ENCODE peak calls at places on chromosomes 12 and 14, in four cellular contexts. G is epithelial cell of esophagus, S is endothelial cell, H is endodermal cell. F is an unnamed sample.

GRCh38 chr12:72869025-72869424 is 596.9 kb downstream of the TRHDE start:
- DNase-seq in H (no peak), S (no peak), G (peak), F (no peak)

GRCh38 chr14:50920482-50921225 is 23.6 kb downstream of the PYGL start:
- DNase-seq in G (peak), H (no peak), S (no peak), F (no peak)

GRCh38 chr12:86772688-86773087 is 516.5 kb upstream of the MGAT4C start:
- DNase-seq in H (no peak), S (no peak), G (peak), F (no peak)

GRCh38 chr14:57883061-57883460 is 17.2 kb upstream of the SLC35F4 start:
- DNase-seq in S (no peak), H (no peak), G (no peak), F (no peak)

GRCh38 chr14:77301103-77301502 is 19.6 kb downstream of the POMT2 start:
- DNase-seq in S (peak), G (peak), H (peak), F (peak)

GRCh38 chr12:545835-546234 is 86.1 kb downstream of the B4GALNT3 start:
- DNase-seq in H (no peak), S (no peak), G (no peak), F (no peak)

GRCh38 chr12:89880695-89881350 is 172.2 kb upstream of the ATP2B1 start:
- DNase-seq in H (no peak), G (no peak), S (no peak), F (peak)

GRCh38 chr14:104680806-104681688 is 8.4 kb upstream of the INF2 start:
- DNase-seq in H (no peak), S (no peak), G (peak), F (peak)

GRCh38 chr14:41636492-41637392 is 30.1 kb downstream of the LRFN5 start:
- DNase-seq in S (no peak), G (no peak), H (peak), F (no peak)

GRCh38 chr12:51217133-51217967 is 512 bp downstream of the POU6F1 start:
- DNase-seq in S (peak), H (peak), G (no peak), F (peak)
- TF ChIP-seq CTCF in S (peak), H (peak), G (no peak), F (no peak)

DNA sequence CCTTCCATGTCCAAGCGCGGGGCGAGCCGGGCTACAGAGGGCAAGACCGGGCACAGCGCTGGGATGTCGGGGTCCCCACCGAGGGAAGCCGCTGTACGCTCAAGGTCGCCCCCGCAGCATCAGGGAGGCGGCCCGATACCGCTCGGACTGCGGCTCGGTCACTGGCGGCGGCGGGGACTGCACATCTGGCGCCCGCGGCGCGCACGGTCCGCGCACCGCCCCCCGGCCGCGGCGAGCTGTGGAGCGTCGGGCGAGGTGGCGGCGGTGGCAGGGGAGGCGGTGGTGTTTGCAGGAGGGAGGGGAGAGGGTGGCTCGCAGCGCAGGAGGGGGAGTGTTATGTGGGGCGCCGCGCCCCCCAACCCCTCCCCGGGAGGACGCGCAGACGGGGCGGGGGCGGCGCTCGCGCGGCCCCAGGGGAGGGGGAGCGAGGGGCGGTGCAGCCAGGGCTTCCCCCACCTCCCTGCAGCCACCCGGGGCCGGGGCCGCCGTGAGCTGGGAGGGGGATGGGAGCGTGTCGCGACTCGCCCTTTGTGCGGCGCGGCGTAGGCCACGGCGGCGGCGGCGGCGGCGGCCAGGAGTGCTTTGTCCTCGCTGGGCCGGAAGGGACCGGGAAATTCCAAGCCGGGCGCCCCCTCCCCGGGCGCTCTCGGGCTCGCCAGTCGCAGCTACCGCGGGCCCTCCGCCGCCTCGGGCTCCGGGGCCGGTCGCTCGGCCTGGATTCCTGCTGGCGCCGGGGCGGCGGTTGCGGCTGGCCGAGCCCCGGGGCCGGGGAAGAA is at the start of gene NUAK1:
- DNase-seq in S (peak), H (peak), G (peak), F (no peak)
- TF ChIP-seq CTCF in S (peak), H (peak), G (no peak), F (no peak)

DNA sequence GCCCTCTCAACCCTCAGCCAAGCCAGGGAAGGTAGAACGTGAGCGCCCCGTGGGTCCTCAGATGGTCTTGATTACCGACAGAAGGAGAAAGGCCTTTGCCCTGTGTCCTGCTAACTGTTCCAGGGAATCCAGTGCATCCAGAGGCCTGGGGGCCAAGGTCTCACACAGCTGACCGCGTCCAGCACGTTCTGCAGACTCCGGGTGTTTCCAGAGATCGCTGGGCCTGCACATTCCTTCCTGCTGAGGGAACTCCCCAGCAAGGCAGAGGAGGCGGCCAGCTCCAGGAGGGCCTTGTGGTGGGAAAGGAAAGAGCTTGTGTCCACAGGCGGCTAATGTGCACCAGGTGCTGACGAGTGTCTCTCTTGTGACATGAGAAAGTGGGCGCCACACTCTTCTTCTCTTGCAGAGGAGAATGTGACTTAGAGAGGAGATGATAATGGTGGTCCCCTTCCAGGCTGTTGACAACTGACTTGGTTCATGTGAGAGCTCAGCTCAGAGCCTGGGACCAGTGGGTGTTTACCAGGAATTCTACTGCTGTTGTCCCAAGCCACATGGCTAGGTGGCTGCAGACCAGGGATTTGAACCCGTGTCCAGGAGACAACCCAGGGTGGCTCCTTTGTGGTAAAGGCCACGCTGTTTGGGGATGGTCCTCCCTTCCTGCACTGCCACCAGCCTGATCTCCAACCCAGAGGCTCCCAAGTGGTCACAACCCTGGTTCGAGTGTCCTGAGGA is 46.8 kb upstream of the DLK1 start:
- DNase-seq in H (no peak), G (no peak), S (no peak), F (no peak)
- TF ChIP-seq CTCF in H (peak), G (no peak), S (no peak), F (no peak)

DNA sequence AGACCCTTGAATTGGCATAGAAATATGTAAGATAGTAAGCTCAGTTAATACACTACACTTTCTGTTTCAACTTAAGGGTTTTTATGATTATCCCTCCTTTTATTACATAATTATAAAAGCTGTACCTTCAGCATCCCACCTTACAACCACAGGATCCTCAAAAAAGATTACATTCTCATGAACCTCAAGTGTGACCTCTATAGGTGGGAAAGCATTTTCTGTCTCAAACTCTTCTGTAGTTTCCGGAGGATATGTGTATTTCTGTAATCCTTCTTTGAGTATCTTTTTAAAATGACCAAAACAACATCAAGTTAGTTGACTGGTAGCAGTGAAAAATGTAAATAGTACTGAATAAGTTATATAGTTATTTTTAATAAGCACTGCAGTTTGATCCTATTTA is 75.9 kb downstream of the DNAI7 start:
- DNase-seq in G (no peak), S (no peak), H (no peak), F (no peak)
- TF ChIP-seq CTCF in G (no peak), S (peak), H (peak), F (no peak)

DNA sequence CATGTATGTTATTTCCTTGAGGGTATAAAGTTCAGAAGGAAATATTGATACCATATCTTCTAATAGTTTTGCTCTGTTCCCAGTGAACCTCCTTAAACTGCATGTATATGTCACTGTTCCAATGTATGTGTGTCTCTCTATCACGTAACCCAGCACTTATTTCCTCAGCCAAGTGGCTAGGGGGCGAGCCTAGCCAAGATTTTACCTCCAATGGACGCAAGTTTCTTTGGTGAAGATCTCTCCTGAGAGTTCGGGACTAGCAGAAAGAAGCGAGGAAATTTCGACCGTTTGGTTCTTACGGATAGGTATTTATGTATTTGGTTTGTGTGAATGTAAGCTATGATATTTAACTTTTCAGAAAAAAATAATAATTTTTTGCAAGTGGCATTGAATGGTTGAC is 2.5 kb downstream of the SFSWAP start:
- DNase-seq in S (no peak), H (peak), G (no peak), F (no peak)
- TF ChIP-seq CTCF in S (no peak), H (peak), G (no peak), F (no peak)

GRCh38 chr12:5898874-5899273 is 46.2 kb downstream of the ANO2 start:
- DNase-seq in G (no peak), H (peak), S (no peak), F (no peak)
- TF ChIP-seq CTCF in G (no peak), H (peak), S (peak), F (no peak)

GRCh38 chr14:103088921-103089320 is 4.9 kb downstream of the LBHD2 start:
- DNase-seq in G (no peak), H (no peak), S (no peak), F (no peak)

GRCh38 chr14:103090481-103091020 is 4.0 kb upstream of the EXOC3L4 start:
- DNase-seq in S (no peak), H (no peak), G (no peak), F (no peak)

GRCh38 chr14:103089386-103090335 is 4.9 kb upstream of the EXOC3L4 start:
- DNase-seq in S (no peak), G (no peak), H (no peak), F (no peak)

GRCh38 chr14:103091883-103092222 is 2.7 kb upstream of the EXOC3L4 start:
- DNase-seq in G (no peak), H (no peak), S (no peak), F (no peak)

GRCh38 chr14:103091041-103091882 is 3.3 kb upstream of the EXOC3L4 start:
- DNase-seq in G (peak), H (peak), S (peak), F (peak)
- TF ChIP-seq CTCF in G (peak), H (peak), S (peak), F (peak)

GRCh38 chr12:131038159-131038558 is 84.5 kb downstream of the ADGRD1 start:
- DNase-seq in H (no peak), G (no peak), S (no peak), F (no peak)

GRCh38 chr12:131035268-131035681 is 81.6 kb downstream of the ADGRD1 start:
- DNase-seq in H (no peak), G (peak), S (no peak), F (no peak)

GRCh38 chr12:131033486-131033885 is 79.8 kb downstream of the ADGRD1 start:
- DNase-seq in G (no peak), H (no peak), S (no peak), F (no peak)

GRCh38 chr12:131033886-131034482 is 80.3 kb downstream of the ADGRD1 start:
- DNase-seq in G (no peak), S (no peak), H (no peak), F (no peak)

GRCh38 chr12:131034631-131035267 is 81.0 kb downstream of the ADGRD1 start:
- DNase-seq in G (no peak), S (no peak), H (no peak), F (no peak)
- TF ChIP-seq CTCF in G (no peak), S (no peak), H (no peak), F (no peak)

F was measured in CD14-positive monocyte.